ENCODE peak calls at places on chromosomes 16 and 17, in four cellular contexts. J is K562, C is GM12878, P is HepG2. U is an unnamed sample.

GRCh38 chr16:21265104-21265825 is 12.8 kb downstream of the CRYM start:
- DNase-seq in J (no peak), P (no peak), C (no peak), U (no peak)

GRCh38 chr16:73069581-73070262 is 21.8 kb upstream of the ZFHX3 start:
- DNase-seq in C (no peak), P (no peak), J (no peak), U (no peak)

GRCh38 chr17:42562845-42563509 is 1.0 kb downstream of the COASY start:
- DNase-seq in C (no peak), P (peak; percentile 54), J (peak; percentile 59), U (no peak)

GRCh38 chr17:57104461-57105175 is 19.6 kb downstream of the AKAP1 start:
- DNase-seq in J (no peak), P (no peak), C (no peak), U (no peak)

GRCh38 chr17:80984749-80985148 is 6.9 kb upstream of the CHMP6 start:
- DNase-seq in P (peak; percentile 68), C (no peak), J (no peak), U (peak; percentile 43)

GRCh38 chr16:23060458-23061320 is 88.6 kb downstream of the USP31 start:
- DNase-seq in P (peak; percentile 89), C (peak; percentile 7), J (peak; percentile 76), U (peak; percentile 78)

GRCh38 chr17:28702752-28703150 is 8.9 kb downstream of the PROCA1 start:
- DNase-seq in C (no peak), J (no peak), P (no peak), U (no peak)

GRCh38 chr16:1133810-1134520 is 18.9 kb upstream of the CACNA1H start:
- DNase-seq in P (no peak), J (no peak), C (no peak), U (no peak)

GRCh38 chr16:72946474-72947194 is 101.3 kb downstream of the ZFHX3 start:
- DNase-seq in J (no peak), P (no peak), C (no peak), U (no peak)

GRCh38 chr16:50620646-50621451 is 60.3 kb downstream of the SNX20 start:
- DNase-seq in P (no peak), J (no peak), C (no peak), U (no peak)

GRCh38 chr17:4476017-4476416 is 22.7 kb upstream of the SPNS2 start:
- DNase-seq in P (no peak), C (no peak), J (no peak), U (no peak)

GRCh38 chr16:919658-920631 is 50.8 kb downstream of the LMF1 start:
- DNase-seq in C (no peak), P (no peak), J (no peak), U (no peak)

GRCh38 chr16:89314357-89314756 is 96.9 kb downstream of the ZNF778 start:
- DNase-seq in P (no peak), J (no peak), C (no peak), U (no peak)

GRCh38 chr17:44738214-44738906 is 20.4 kb upstream of the ADAM11 start:
- DNase-seq in C (peak; percentile 17), J (no peak), P (no peak), U (no peak)

GRCh38 chr16:19960183-19960582 is 75.5 kb upstream of the GPRC5B start:
- DNase-seq in C (no peak), J (no peak), P (no peak), U (no peak)

GRCh38 chr16:19963306-19963705 is 78.7 kb upstream of the GPRC5B start:
- DNase-seq in C (no peak), P (no peak), J (no peak), U (no peak)

GRCh38 chr16:19959736-19960135 is 75.1 kb upstream of the GPRC5B start:
- DNase-seq in J (no peak), P (no peak), C (no peak), U (no peak)
- TF ChIP-seq ETV6 in J (no peak), P (no peak), C (no peak), U (no peak)

DNA sequence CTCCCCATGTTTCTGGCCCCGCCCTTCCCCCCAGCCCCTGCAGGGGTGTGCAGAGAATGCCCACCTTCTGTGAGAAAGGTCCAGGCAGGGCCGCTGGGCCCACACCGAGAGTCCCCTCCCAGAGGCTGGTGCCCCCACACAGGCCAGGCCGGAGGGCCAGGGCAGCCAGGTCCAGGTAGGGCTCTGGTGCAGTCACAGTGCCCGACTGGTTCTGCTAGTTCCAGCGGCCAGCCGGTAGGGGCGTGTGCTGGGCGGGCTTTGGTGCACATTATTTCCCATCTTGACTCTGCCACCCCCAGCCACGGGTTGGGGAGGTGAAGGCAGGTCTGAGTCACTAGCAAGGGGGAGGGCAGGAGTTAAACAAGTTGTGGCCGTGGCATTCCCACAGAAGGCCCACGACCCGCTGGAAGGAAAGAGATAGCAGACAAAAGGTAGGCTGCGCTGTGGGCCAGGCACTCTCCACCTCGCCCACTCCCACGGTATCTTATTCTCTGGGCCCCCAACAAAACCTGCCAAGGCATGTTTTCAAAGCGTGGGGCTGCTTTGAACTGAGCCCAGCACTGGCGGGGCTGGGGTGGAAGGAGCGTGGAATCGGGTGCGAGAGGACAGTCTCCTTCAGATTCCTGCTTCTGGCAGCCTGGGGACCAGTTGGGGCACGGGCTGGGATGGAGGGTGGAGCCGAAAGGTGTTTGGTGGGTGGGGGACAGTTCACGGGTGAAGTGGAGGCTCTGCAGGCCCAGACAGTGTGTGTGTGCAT is 1.9 kb downstream of the EPN3 start:
- DNase-seq in J (peak; percentile 28), P (no peak), C (no peak), U (peak; percentile 58)
- TF ChIP-seq CTCF in J (peak; percentile 19), P (peak; percentile 50), C (no peak), U (no peak)

DNA sequence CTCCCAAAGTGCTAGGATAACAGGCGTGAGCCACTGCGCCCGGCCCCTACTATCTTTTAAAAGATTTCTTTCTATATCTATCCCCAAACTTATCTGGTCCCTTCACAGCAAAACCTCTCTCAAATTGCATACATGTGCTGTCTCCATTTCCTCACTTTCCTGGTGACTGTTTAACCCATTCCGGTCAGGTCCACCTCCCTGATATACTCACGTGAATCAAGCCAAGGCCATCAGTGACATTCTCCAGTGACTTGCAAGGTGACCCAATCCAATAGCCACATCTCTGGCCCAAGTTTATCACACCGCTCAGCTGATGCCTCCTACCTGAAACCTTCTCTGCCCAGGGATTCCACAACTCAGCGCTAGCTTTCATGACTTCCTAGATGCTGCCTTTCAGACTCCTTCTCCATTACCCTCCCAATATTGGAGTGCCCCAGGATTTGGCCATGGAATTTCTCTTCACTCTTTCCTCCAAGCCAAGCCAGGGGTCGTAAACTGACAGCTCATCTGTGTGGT is 1.4 kb upstream of the CTCF start:
- DNase-seq in C (no peak), J (peak; percentile 57), P (no peak), U (no peak)
- TF ChIP-seq CBFB in C (no peak), J (no peak), P (no peak), U (no peak)

DNA sequence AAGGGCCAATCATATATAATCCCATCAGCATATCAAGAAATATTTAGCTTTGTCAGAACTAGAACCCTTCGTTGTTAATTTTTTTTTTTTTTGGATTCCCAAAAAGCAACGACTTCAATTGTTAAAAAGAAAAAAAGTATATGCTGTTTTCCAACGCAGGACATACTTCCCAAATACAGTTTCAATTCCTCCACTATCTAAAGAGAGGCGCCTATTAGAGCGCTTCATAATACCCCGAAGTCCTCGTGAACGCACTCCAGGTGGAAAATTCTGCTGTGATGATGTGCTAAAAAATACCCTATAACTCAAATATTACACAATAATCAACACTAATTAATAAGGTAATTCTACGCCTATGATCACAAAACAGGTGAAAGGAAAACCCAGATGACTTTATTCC is 20.8 kb downstream of the GNA13 start:
- DNase-seq in P (no peak), C (no peak), J (no peak), U (no peak)
- TF ChIP-seq ETV6 in P (no peak), C (no peak), J (no peak), U (no peak)

GRCh38 chr17:20896153-20896649 is 146.6 kb downstream of the USP22 start:
- DNase-seq in J (no peak), C (no peak), P (no peak), U (no peak)
- TF ChIP-seq CTCF in J (no peak), C (no peak), P (no peak), U (no peak)

DNA sequence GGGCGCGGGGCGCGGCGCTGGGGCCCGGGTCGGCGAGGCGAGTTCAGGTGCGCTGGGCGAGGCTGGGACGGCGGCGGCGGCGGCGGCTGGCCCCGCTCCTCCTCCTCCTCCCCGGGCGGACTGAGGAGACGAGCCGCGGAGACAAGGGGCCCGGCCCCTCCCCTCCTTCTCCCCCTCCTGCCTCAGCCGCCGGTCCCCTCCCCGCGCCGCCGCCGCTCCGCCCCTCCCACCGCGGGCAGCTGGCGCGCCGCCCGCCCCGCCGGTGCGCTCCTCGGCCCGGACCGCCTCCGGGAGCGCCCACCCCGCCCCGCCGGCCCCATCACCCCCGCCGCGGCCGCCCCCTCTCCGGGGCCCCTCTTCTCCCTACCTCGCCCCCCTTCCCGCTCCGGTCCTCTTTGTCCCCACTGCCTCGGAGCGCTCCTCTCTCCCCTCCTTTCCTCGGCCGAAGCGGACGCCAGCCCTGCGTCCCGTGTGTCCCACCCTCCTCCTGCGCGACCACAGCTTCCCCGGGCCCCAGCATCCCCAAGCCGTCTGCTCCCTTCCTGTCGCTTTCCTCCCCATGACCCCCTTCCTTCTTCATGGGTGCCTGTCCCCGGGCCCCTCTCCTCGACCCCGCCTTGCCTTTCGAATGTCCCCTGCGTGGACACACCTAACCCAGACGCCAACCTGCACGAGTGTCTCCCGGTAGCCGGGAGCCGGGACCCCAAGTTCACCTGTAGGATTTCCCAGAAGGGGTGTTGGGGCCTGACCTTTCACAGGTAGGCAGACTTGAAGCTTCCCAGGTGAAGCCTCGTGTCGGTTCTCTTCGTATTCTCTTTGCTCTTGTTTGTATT is at the start of gene TOX3:
- DNase-seq in C (no peak), J (no peak), P (no peak), U (peak; percentile 67)
- TF ChIP-seq CBFB in C (no peak), J (no peak), P (no peak), U (no peak)

DNA sequence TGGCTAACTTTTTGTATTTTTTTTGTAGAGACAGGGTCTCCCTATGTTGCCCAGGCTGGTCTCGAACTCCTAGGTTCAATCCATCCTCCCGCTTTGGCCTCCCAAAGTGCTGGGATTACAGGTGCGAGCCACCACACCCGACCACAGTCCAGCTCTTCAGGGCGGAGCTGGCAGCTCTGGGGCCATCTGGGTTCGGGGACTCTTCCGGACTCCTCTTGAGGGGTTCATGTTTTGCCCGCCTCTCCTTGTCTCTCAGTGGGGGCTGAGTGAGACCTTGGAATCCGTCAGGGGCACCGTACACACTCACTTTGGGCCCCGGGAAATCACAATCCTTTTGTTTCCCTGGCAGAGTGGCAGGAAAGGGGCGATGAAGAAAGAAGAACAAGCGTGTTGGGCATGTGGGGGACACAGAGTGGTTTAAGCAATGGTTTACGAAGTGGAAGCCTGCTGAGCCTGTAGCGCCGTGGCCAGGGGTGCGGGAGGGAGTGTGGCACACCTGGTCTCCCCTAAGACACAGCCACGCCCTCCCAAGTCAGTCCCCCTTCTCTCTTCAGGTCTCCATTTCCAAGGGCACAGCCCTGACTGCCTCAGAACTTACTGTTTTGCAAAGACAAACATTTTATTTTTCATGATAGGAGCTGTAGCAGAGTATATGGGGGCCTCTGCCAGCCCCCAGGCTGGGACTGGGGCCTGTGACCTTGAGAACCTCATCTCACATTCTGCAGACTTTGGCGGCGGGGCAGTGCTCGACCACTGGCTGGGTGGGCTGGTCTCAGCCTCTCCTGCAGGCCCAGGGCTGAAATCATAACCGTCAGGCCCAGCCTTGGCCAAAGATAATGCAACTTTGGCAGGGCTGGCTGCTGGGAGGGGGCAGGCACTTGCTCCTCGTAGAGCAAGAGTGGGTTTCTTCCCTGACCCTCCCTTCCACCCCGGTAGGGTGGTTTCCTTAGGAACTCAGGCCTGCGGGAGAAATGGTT is 25.9 kb downstream of the TNS4 start:
- DNase-seq in C (no peak), J (no peak), P (no peak), U (no peak)
- TF ChIP-seq ETV6 in C (no peak), J (no peak), P (no peak), U (no peak)

U was measured in WTC11.